ENCODE peak calls at places on chromosomes 12 and 14, in four cellular contexts. One of them, this sample, is unnamed.

GRCh38 chr14:90518075-90518940 is 121.5 kb downstream of the CALM1 start:
- DNase-seq in PC-3: no peak
- DNase-seq in cardiac muscle cell: no peak
- DNase-seq in pancreas: no peak
- DNase-seq in this sample: no peak

GRCh38 chr12:120628919-120629318 is 11.5 kb upstream of the CABP1 start:
- DNase-seq in pancreas: no peak
- DNase-seq in cardiac muscle cell: peak; percentile 64
- DNase-seq in PC-3: no peak
- DNase-seq in this sample: no peak

GRCh38 chr12:66352197-66352596 is 49.9 kb downstream of the HELB start:
- DNase-seq in pancreas: no peak
- DNase-seq in cardiac muscle cell: peak; percentile 32
- DNase-seq in PC-3: peak; percentile 54
- DNase-seq in this sample: no peak

GRCh38 chr12:6215932-6216494 is 15.8 kb downstream of the CD9 start:
- DNase-seq in pancreas: peak; percentile 89
- DNase-seq in cardiac muscle cell: no peak
- DNase-seq in PC-3: peak; percentile 96
- DNase-seq in this sample: peak; percentile 99

GRCh38 chr14:91899213-91899612 is 31.9 kb upstream of the TC2N start:
- DNase-seq in cardiac muscle cell: no peak
- DNase-seq in PC-3: peak; percentile 68
- DNase-seq in pancreas: peak; percentile 89
- DNase-seq in this sample: no peak

GRCh38 chr12:26938660-26939185 is 453 bp downstream of the FGFR1OP2 start:
- DNase-seq in cardiac muscle cell: no peak
- DNase-seq in pancreas: no peak
- DNase-seq in PC-3: peak; percentile 37
- DNase-seq in this sample: peak; percentile 12

GRCh38 chr14:100692859-100693558 is 33.7 kb upstream of the DLK1 start:
- DNase-seq in PC-3: peak; percentile 98
- DNase-seq in cardiac muscle cell: no peak
- DNase-seq in pancreas: no peak
- DNase-seq in this sample: peak; percentile 75

GRCh38 chr12:3964404-3964803 is 91.2 kb upstream of the PARP11 start:
- DNase-seq in pancreas: no peak
- DNase-seq in cardiac muscle cell: peak; percentile 40
- DNase-seq in PC-3: no peak
- DNase-seq in this sample: no peak

GRCh38 chr12:103672401-103673119 is 85.5 kb downstream of the STAB2 start:
- DNase-seq in pancreas: no peak
- DNase-seq in cardiac muscle cell: no peak
- DNase-seq in PC-3: peak; percentile 6
- DNase-seq in this sample: no peak

GRCh38 chr12:20436367-20436766 is 68.0 kb downstream of the PDE3A start:
- DNase-seq in cardiac muscle cell: no peak
- DNase-seq in PC-3: no peak
- DNase-seq in pancreas: no peak
- DNase-seq in this sample: no peak

GRCh38 chr14:96567289-96567899 is 65.2 kb downstream of the PAPOLA start:
- DNase-seq in cardiac muscle cell: peak; percentile 41
- DNase-seq in PC-3: peak; percentile 43
- DNase-seq in pancreas: no peak
- DNase-seq in this sample: no peak

GRCh38 chr14:99597911-99598600 is 6.0 kb downstream of the CCDC85C start:
- DNase-seq in cardiac muscle cell: no peak
- DNase-seq in pancreas: no peak
- DNase-seq in PC-3: no peak
- DNase-seq in this sample: no peak

GRCh38 chr14:99601301-99601945 is 2.6 kb downstream of the CCDC85C start:
- DNase-seq in PC-3: peak; percentile 45
- DNase-seq in cardiac muscle cell: peak; percentile 40
- DNase-seq in pancreas: no peak
- DNase-seq in this sample: no peak

GRCh38 chr14:99600232-99600888 is 3.6 kb downstream of the CCDC85C start:
- DNase-seq in pancreas: no peak
- DNase-seq in cardiac muscle cell: no peak
- DNase-seq in PC-3: no peak
- DNase-seq in this sample: no peak

GRCh38 chr14:99598774-99599173 is 5.2 kb downstream of the CCDC85C start:
- DNase-seq in cardiac muscle cell: no peak
- DNase-seq in PC-3: no peak
- DNase-seq in pancreas: no peak
- DNase-seq in this sample: no peak

GRCh38 chr14:99599440-99599839 is 4.6 kb downstream of the CCDC85C start:
- DNase-seq in cardiac muscle cell: no peak
- DNase-seq in pancreas: no peak
- DNase-seq in PC-3: no peak
- DNase-seq in this sample: no peak
- H3K4me1 ChIP-seq in cardiac muscle cell: peaks cover 46% of the 10 kb centered on the region
- H3K4me1 ChIP-seq in pancreas: peaks cover 57% of the 10 kb centered on the region
- H3K4me1 ChIP-seq in PC-3: peaks cover 28% of the 10 kb centered on the region
- H3K4me1 ChIP-seq in this sample: peaks cover 31% of the 10 kb centered on the region

GRCh38 chr14:103141117-103141796 is 18.0 kb downstream of the TNFAIP2 start:
- DNase-seq in PC-3: peak; percentile 76
- DNase-seq in pancreas: peak; percentile 51
- DNase-seq in cardiac muscle cell: peak; percentile 60
- DNase-seq in this sample: no peak
- TF ChIP-seq CTCF in PC-3: peak; percentile 84
- TF ChIP-seq CTCF in pancreas: peak; percentile 60
- TF ChIP-seq CTCF in cardiac muscle cell: peak; percentile 84
- TF ChIP-seq CTCF in this sample: peak; percentile 57

DNA sequence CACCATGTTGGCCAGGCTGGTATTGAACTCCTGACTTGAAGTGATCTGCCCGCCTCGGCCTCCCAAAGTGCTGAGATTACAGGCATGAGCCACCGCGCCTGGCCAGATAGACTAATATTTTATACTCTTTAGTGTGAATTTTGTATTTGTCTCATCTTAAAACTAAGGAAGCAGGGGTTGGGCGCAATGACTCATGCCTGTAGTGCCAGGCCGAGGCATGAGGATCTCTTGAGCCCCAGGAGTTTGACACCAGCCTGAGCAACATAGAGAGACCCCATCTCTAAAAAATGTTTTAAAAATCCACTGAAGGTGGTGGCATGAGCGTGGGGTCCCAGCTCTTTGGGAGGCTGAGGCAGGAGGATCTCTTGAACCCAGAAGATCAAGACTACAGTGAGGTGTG is 9.0 kb downstream of the DYNC1H1 start:
- DNase-seq in cardiac muscle cell: no peak
- DNase-seq in PC-3: peak; percentile 37
- DNase-seq in pancreas: no peak
- DNase-seq in this sample: no peak
- H3K4me1 ChIP-seq in cardiac muscle cell: no peaks in the 10 kb centered on the region
- H3K4me1 ChIP-seq in PC-3: peaks cover 72% of the 10 kb centered on the region
- H3K4me1 ChIP-seq in pancreas: peaks cover 24% of the 10 kb centered on the region
- H3K4me1 ChIP-seq in this sample: no peaks in the 10 kb centered on the region

GRCh38 chr12:45183263-45183662 is 32.6 kb upstream of the ANO6 start:
- DNase-seq in cardiac muscle cell: no peak
- DNase-seq in PC-3: peak; percentile 32
- DNase-seq in pancreas: no peak
- DNase-seq in this sample: no peak
- TF ChIP-seq CTCF in cardiac muscle cell: peak; percentile 50
- TF ChIP-seq CTCF in PC-3: peak; percentile 65
- TF ChIP-seq CTCF in pancreas: no peak
- TF ChIP-seq CTCF in this sample: no peak

This sample was measured in prostate gland.